ENCODE peak calls at places on chromosomes 4 and X, in four cellular contexts. B, D, V and K are unnamed samples.

GRCh38 chrX:125384843-125385242 is 65.2 kb downstream of the TEX13C start:
- DNase-seq in V (no peak), B (no peak), D (no peak), K (no peak)

GRCh38 chrX:17738002-17738713 is 865 bp downstream of the SCML1 start:
- DNase-seq in B (peak), V (peak), D (peak), K (peak)

GRCh38 chr4:164508836-164509235 is 245.1 kb upstream of the SMIM31 start:
- DNase-seq in B (no peak), D (no peak), V (no peak), K (no peak)

GRCh38 chrX:3443186-3443585 is 96.7 kb upstream of the MXRA5 start:
- DNase-seq in V (no peak), D (no peak), B (no peak), K (no peak)

GRCh38 chrX:117335209-117335608 is 781.4 kb downstream of the KLHL13 start:
- DNase-seq in B (no peak), D (no peak), V (no peak), K (no peak)

GRCh38 chr4:98468744-98469143 is 189.7 kb downstream of the TSPAN5 start:
- DNase-seq in B (peak), D (peak), V (peak), K (peak)

GRCh38 chr4:27524224-27524623 is 663.6 kb downstream of the STIM2 start:
- DNase-seq in V (no peak), B (no peak), D (no peak), K (no peak)

GRCh38 chrX:63922221-63922620 is 137.2 kb upstream of the ARHGEF9 start:
- DNase-seq in V (peak), B (peak), D (no peak), K (peak)

GRCh38 chrX:120301497-120301896 is 9.8 kb downstream of the TMEM255A start:
- DNase-seq in V (no peak), D (no peak), B (no peak), K (no peak)

GRCh38 chrX:120297923-120298322 is 13.3 kb downstream of the TMEM255A start:
- DNase-seq in B (no peak), V (no peak), D (no peak), K (no peak)

GRCh38 chrX:120301960-120302359 is 9.3 kb downstream of the TMEM255A start:
- DNase-seq in V (no peak), D (no peak), B (no peak), K (no peak)

GRCh38 chrX:120302434-120302833 is 8.8 kb downstream of the TMEM255A start:
- DNase-seq in B (peak), V (no peak), D (no peak), K (no peak)

DNA sequence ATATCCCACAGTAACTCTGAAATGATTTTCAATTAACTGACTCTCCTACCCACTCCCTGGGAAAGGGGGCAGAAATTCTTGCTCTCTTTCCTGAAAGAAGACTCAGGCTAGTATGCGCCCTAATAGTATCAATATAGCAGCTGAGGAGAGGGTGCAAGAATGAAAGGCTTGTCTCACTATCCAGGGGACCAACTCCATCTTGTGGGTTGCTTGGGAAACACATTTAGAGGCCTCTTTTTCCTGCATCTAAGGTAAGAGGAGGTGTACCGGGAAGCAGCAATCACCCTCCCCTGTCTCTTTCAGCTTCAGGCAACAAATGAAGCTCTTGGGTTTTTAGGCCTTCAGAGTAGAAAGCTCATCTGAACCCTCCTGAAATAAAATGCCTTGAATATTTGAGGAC is 11.3 kb downstream of the TMEM255A start:
- DNase-seq in B (no peak), V (no peak), D (no peak), K (no peak)
- TF ChIP-seq CTCF in B (peak), V (no peak), D (peak), K (no peak)

GRCh38 chr4:24915121-24915922 is 2.5 kb upstream of the CCDC149 start:
- DNase-seq in V (no peak), B (peak), D (no peak), K (no peak)
- TF ChIP-seq CTCF in V (peak), B (peak), D (peak), K (no peak)

GRCh38 chr4:8724436-8725070 is 132.0 kb downstream of the CPZ start:
- DNase-seq in D (no peak), V (no peak), B (no peak), K (no peak)
- TF ChIP-seq CTCF in D (no peak), V (no peak), B (no peak), K (no peak)

GRCh38 chrX:153781428-153782047 is 697 bp downstream of the SRPK3 start:
- DNase-seq in D (peak), B (no peak), V (no peak), K (no peak)

GRCh38 chrX:153782324-153782723 is 1.5 kb downstream of the SRPK3 start:
- DNase-seq in D (no peak), V (no peak), B (no peak), K (no peak)

GRCh38 chrX:153784325-153784967 is 3.6 kb downstream of the SRPK3 start:
- DNase-seq in D (no peak), V (no peak), B (no peak), K (no peak)

GRCh38 chrX:153783378-153784013 is 2.7 kb downstream of the SRPK3 start:
- DNase-seq in D (no peak), B (no peak), V (no peak), K (no peak)

GRCh38 chrX:153782871-153783270 is 2.0 kb downstream of the SRPK3 start:
- DNase-seq in D (no peak), V (no peak), B (no peak), K (no peak)
- TF ChIP-seq CTCF in D (no peak), V (no peak), B (no peak), K (no peak)

DNA sequence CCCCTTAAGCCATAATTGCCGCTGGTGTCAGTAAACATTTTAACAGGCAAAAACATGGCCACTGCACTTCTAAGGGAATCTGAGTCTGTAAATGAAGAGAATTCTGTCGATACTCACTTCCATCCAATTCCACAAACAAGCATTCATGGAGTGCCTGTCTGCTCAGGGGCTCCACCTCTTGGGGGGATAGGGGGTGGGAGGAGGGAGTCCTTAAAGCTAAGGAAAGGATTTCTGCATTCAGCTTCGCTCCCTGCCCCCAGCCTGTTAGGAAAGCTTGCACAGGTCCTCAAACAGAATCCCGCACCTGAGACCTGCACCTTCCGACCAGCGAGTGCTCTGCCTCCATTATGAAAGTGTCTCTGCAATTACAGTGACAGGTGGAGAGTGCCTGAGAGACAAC is 130.2 kb upstream of the KIT start:
- DNase-seq in D (no peak), B (no peak), V (no peak), K (no peak)
- TF ChIP-seq CTCF in D (no peak), B (no peak), V (no peak), K (no peak)